ENCODE peak calls at places on chromosomes 11 and 22, in six cellular contexts. Z is suprapubic skin, I is ovary, O is kidney, R is adrenal gland, C is transverse colon. P is an unnamed sample.

GRCh38 chr11:63829823-63830489 is 9.0 kb upstream of the MARK2 start:
- DNase-seq in Z (no peak), I (no peak), O (peak; percentile 44), R (no peak), C (no peak), P (no peak)

GRCh38 chr11:130485983-130486970 is 37.8 kb downstream of the ADAMTS15 start:
- DNase-seq in Z (no peak), I (no peak), O (no peak), R (no peak), C (no peak), P (peak; percentile 26)

GRCh38 chr11:96155627-96156378 is 187.2 kb downstream of the MAML2 start:
- DNase-seq in Z (peak; percentile 85), I (peak; percentile 82), O (peak; percentile 95), R (peak; percentile 88), C (peak; percentile 61), P (peak; percentile 53)

GRCh38 chr11:62601114-62601363 is 626 bp downstream of the MTA2 start:
- DNase-seq in Z (no peak), I (no peak), O (no peak), R (peak; percentile 63), C (peak; percentile 55), P (no peak)

GRCh38 chr11:69841859-69842698 is 22.9 kb upstream of the FGF3 start:
- DNase-seq in Z (no peak), I (no peak), O (peak; percentile 31), R (no peak), C (no peak), P (no peak)

GRCh38 chr11:9528573-9529332 is 44.7 kb upstream of the WEE1 start:
- DNase-seq in Z (no peak), I (no peak), O (no peak), R (no peak), C (no peak), P (no peak)

GRCh38 chr11:75505966-75506692 is 19.6 kb downstream of the GDPD5 start:
- DNase-seq in Z (no peak), I (no peak), O (no peak), R (no peak), C (no peak), P (no peak)

GRCh38 chr22:44424131-44424711 is 73.8 kb downstream of the RTL6 start:
- DNase-seq in Z (no peak), I (no peak), O (no peak), R (no peak), C (no peak), P (no peak)

GRCh38 chr11:110907629-110908028 is 195.4 kb upstream of the ARHGAP20 start:
- DNase-seq in Z (no peak), I (no peak), O (no peak), R (peak; percentile 44), C (peak; percentile 72), P (peak; percentile 44)

GRCh38 chr11:65575568-65576231 is at the start of gene EHBP1L1:
- DNase-seq in Z (no peak), I (peak; percentile 72), O (peak; percentile 90), R (peak; percentile 60), C (peak; percentile 89), P (peak; percentile 66)

GRCh38 chr22:45197606-45198462 is 34.1 kb downstream of the NUP50 start:
- DNase-seq in Z (no peak), I (no peak), O (no peak), R (peak; percentile 23), C (no peak), P (no peak)

GRCh38 chr11:108069947-108070346 is 51.4 kb upstream of the ACAT1 start:
- DNase-seq in Z (no peak), I (no peak), O (no peak), R (no peak), C (no peak), P (no peak)

GRCh38 chr11:612201-612960 is 3.4 kb downstream of the IRF7 start:
- DNase-seq in Z (peak; percentile 73), I (peak; percentile 47), O (peak; percentile 77), R (no peak), C (peak; percentile 83), P (no peak)

GRCh38 chr11:86064236-86064803 is 4.6 kb downstream of the PICALM start:
- DNase-seq in Z (no peak), I (no peak), O (no peak), R (no peak), C (no peak), P (no peak)

GRCh38 chr11:69686452-69686851 is 11.3 kb upstream of the LTO1 start:
- DNase-seq in Z (no peak), I (no peak), O (no peak), R (no peak), C (no peak), P (no peak)

GRCh38 chr22:47929073-47929472 is 1166.6 kb downstream of the TBC1D22A start:
- DNase-seq in Z (no peak), I (no peak), O (no peak), R (no peak), C (no peak), P (no peak)

GRCh38 chr22:47929646-47930185 is 1167.3 kb downstream of the TBC1D22A start:
- DNase-seq in Z (no peak), I (no peak), O (no peak), R (no peak), C (no peak), P (no peak)

GRCh38 chr22:47928626-47929025 is 1166.2 kb downstream of the TBC1D22A start:
- DNase-seq in Z (no peak), I (no peak), O (no peak), R (no peak), C (no peak), P (no peak)

GRCh38 chr22:47933226-47933625 is 1170.8 kb downstream of the TBC1D22A start:
- DNase-seq in Z (no peak), I (no peak), O (no peak), R (no peak), C (no peak), P (peak; percentile 9)

GRCh38 chr22:47933891-47934290 is 1171.4 kb downstream of the TBC1D22A start:
- DNase-seq in Z (no peak), I (no peak), O (no peak), R (no peak), C (no peak), P (no peak)
- H3K9me3 ChIP-seq in Z (no peaks in the 10 kb centered on the region), I (no peaks in the 10 kb centered on the region), O (no peaks in the 10 kb centered on the region), R (no peaks in the 10 kb centered on the region), C (no peaks in the 10 kb centered on the region), P (peaks cover 14% of the 10 kb centered on the region)

GRCh38 chr11:57791321-57792059 is 29.9 kb downstream of the CTNND1 start:
- DNase-seq in Z (no peak), I (no peak), O (peak; percentile 75), R (no peak), C (peak; percentile 28), P (no peak)

GRCh38 chr11:57793711-57794110 is 32.1 kb downstream of the CTNND1 start:
- DNase-seq in Z (no peak), I (no peak), O (no peak), R (no peak), C (no peak), P (no peak)

GRCh38 chr11:57792060-57792541 is 30.5 kb downstream of the CTNND1 start:
- DNase-seq in Z (no peak), I (no peak), O (peak; percentile 89), R (peak; percentile 56), C (peak; percentile 71), P (peak; percentile 72)

GRCh38 chr11:57787920-57788716 is 26.5 kb downstream of the CTNND1 start:
- DNase-seq in Z (no peak), I (no peak), O (no peak), R (no peak), C (no peak), P (no peak)

DNA sequence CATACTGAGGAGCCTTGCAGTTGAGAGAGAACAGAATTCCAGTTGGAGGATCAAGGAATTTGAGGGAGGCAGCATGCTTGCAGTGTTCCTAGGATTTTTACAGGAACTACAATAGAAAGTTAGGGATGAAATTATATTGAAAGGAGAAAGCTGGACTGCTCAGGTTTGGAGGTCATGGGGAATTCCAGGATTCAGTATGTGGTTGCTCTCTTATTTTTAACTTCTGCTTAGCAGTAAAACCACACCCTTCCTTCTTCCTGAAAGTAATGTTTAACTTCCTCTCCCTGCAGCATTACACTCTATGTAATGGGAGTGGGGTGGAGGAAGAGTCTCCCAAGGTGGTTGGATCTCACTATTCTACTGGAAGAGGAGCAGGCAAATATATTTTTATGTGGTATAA is 31.3 kb downstream of the CTNND1 start:
- DNase-seq in Z (no peak), I (no peak), O (no peak), R (no peak), C (no peak), P (no peak)
- H3K27ac ChIP-seq in Z (peak overlapping the region; percentile 75), I (no peak overlapping the region), O (peak overlapping the region; percentile 59), R (no peak overlapping the region), C (peak overlapping the region; percentile 95), P (peak overlapping the region; percentile 70)

DNA sequence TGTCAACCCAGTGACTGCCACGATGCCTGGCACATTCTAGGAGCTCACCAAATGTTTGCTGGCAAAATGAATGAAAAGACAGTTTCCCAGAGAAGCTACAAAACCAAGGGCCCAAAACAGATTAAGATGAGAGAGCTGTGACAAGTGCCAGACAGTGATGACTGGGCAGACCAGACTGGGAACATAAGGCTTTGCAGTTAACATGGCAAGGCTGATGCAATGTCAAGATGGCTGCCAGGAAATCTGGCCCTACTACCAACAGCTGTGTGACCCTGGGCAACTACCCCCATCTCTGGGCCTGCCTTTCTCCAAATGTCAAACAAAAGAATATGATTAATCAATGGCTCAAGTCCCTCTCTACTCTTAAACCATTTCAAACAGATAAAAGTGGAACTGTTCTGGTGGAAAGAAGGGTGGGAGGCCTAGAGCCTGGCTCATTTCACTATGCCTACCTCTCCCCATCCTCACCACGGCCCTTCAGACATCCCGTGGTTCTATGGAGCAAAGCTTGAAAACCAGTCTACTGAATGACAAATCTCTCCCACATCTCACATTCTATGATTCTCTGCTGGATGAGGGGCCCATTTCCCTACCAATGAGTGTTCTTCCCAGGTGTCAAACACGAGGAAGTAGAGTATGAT is 12.8 kb downstream of the AP1B1 start:
- DNase-seq in Z (no peak), I (no peak), O (no peak), R (peak; percentile 44), C (no peak), P (no peak)
- H3K9me3 ChIP-seq in Z (no peaks in the 10 kb centered on the region), I (no peaks in the 10 kb centered on the region), O (no peaks in the 10 kb centered on the region), R (no peaks in the 10 kb centered on the region), C (no peaks in the 10 kb centered on the region), P (no peaks in the 10 kb centered on the region)

GRCh38 chr11:10881892-10882291 is 24.0 kb upstream of the ZBED5 start:
- DNase-seq in Z (no peak), I (no peak), O (no peak), R (no peak), C (no peak), P (no peak)
- H3K27ac ChIP-seq in Z (no peak overlapping the region), I (no peak overlapping the region), O (no peak overlapping the region), R (no peak overlapping the region), C (no peak overlapping the region), P (no peak overlapping the region)

DNA sequence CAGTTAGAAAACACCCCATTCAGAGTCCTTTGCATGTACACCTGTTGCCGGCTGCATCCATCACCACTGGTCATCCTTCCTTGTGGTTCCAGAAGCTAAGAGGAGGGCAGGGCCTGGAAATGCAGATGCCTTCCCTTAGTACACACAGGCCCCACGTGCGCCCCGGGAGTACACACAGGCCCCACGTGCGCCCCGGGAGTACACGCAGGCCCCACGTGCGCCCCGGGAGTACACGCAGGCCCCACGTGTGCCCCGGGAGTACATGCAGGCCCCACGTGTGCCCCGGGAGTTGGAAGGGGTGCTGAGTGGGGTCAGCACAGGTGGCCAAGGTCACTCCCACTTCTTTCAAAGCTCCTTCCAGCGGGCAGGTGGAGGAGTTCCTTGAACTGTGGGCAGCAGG is 1141.9 kb downstream of the BRD1 start:
- DNase-seq in Z (no peak), I (no peak), O (no peak), R (no peak), C (no peak), P (no peak)
- H3K9me3 ChIP-seq in Z (no peaks in the 10 kb centered on the region), I (no peaks in the 10 kb centered on the region), O (no peaks in the 10 kb centered on the region), R (no peaks in the 10 kb centered on the region), C (no peaks in the 10 kb centered on the region), P (no peaks in the 10 kb centered on the region)